ENCODE peak calls at places on chromosomes 13 and 19, in six cellular contexts. K, Z, R, S, F and H are unnamed samples.

GRCh38 chr19:41530184-41530534 is 45.8 kb upstream of the CEACAM21 start:
- DNase-seq in R (no peak), Z (no peak), F (no peak), K (no peak), S (no peak), H (no peak)

GRCh38 chr19:2274937-2275535 is 6.9 kb downstream of the PEAK3 start:
- DNase-seq in S (peak; percentile 32), Z (peak; percentile 74), F (no peak), R (no peak), K (peak; percentile 77), H (no peak)

GRCh38 chr13:102658678-102659077 is 36.2 kb downstream of the METTL21C start:
- DNase-seq in S (peak; percentile 30), K (no peak), Z (no peak), R (no peak), F (no peak), H (no peak)

GRCh38 chr13:25167775-25168174 is 4.3 kb downstream of the AMER2 start:
- DNase-seq in Z (no peak), S (no peak), K (no peak), F (no peak), R (no peak), H (no peak)

GRCh38 chr19:11949201-11949600 is 15.6 kb upstream of the ZNF763 start:
- DNase-seq in S (peak; percentile 36), R (no peak), F (no peak), Z (no peak), K (no peak), H (no peak)

GRCh38 chr19:1122972-1123363 is 19.2 kb downstream of the GPX4 start:
- DNase-seq in F (no peak), K (no peak), Z (no peak), R (no peak), S (peak; percentile 56), H (no peak)

GRCh38 chr13:111371211-111371610 is 50.8 kb downstream of the TEX29 start:
- DNase-seq in S (no peak), F (no peak), R (no peak), K (no peak), Z (no peak), H (no peak)

GRCh38 chr19:13799669-13800068 is 4.4 kb downstream of the ZSWIM4 start:
- DNase-seq in F (no peak), Z (no peak), K (no peak), S (no peak), R (no peak), H (no peak)

GRCh38 chr13:107466326-107466725 is 749.0 kb downstream of the LIG4 start:
- DNase-seq in R (no peak), Z (no peak), K (no peak), S (peak; percentile 39), F (no peak), H (no peak)

GRCh38 chr13:78742659-78743058 is 83.7 kb upstream of the OBI1 start:
- DNase-seq in S (no peak), Z (no peak), R (no peak), K (no peak), F (no peak), H (no peak)

GRCh38 chr19:47681936-47682335 is 31.3 kb upstream of the EHD2 start:
- DNase-seq in K (no peak), Z (no peak), R (no peak), S (no peak), F (no peak), H (no peak)

GRCh38 chr19:58304255-58304654 is 922 bp upstream of the ERVK3-1 start:
- DNase-seq in R (no peak), S (no peak), K (no peak), Z (no peak), F (no peak), H (no peak)

GRCh38 chr13:73661066-73661465 is 473.1 kb downstream of the KLF12 start:
- DNase-seq in F (no peak), K (no peak), S (no peak), R (no peak), Z (no peak), H (no peak)

GRCh38 chr19:18300930-18301717 is 19.7 kb upstream of the JUND start:
- DNase-seq in R (no peak), Z (no peak), F (no peak), S (peak; percentile 55), K (no peak), H (no peak)

GRCh38 chr13:33659894-33660293 is 158.1 kb upstream of the RFC3 start:
- DNase-seq in Z (no peak), R (no peak), K (no peak), F (no peak), S (no peak), H (no peak)

GRCh38 chr19:17473041-17473440 is 2.7 kb downstream of the SLC27A1 start:
- DNase-seq in Z (no peak), S (peak; percentile 31), K (no peak), R (no peak), F (no peak), H (peak; percentile 63)

GRCh38 chr19:50167314-50167721 is 4.2 kb upstream of the IZUMO2 start:
- DNase-seq in S (peak; percentile 95), K (no peak), Z (no peak), F (no peak), R (no peak), H (no peak)

GRCh38 chr13:51477149-51477548 is 24.3 kb upstream of the INTS6 start:
- DNase-seq in F (no peak), K (no peak), Z (no peak), S (no peak), R (no peak), H (no peak)